ENCODE peak calls at places on chromosome X, in six cellular contexts. J is IMR-90, O is neuronal stem cell, E is H9, P is H1, N is mesenchymal stem cell. U is an unnamed sample.

GRCh38 chrX:106999002-106999975 is 723 bp downstream of the MORC4 start:
- DNase-seq in J (peak), E (peak), O (peak), N (peak), P (no peak), U (peak)

GRCh38 chrX:29634516-29634915 is 580.8 kb upstream of the MAGEB2 start:
- DNase-seq in P (no peak), N (no peak), O (no peak), E (no peak), J (peak), U (no peak)

GRCh38 chrX:75746891-75747639 is 38.0 kb downstream of the MAGEE2 start:
- DNase-seq in E (peak), N (peak), O (no peak), P (no peak), J (no peak), U (peak)

GRCh38 chrX:139691843-139692505 is 16.0 kb downstream of the MCF2 start:
- DNase-seq in N (no peak), P (no peak), J (no peak), E (peak), O (peak), U (no peak)

GRCh38 chrX:22078117-22078516 is 46.0 kb downstream of the PHEX start:
- DNase-seq in J (no peak), O (no peak), P (no peak), E (no peak), N (no peak), U (peak)

GRCh38 chrX:39320165-39320564 is 518.9 kb downstream of the MID1IP1 start:
- DNase-seq in P (no peak), E (no peak), N (no peak), O (no peak), J (no peak), U (no peak)

GRCh38 chrX:137195991-137196390 is 162.2 kb upstream of the GPR101 start:
- DNase-seq in N (no peak), J (no peak), O (no peak), P (no peak), E (no peak), U (no peak)

GRCh38 chrX:46180258-46180687 is 364.9 kb downstream of the ZNF674 start:
- DNase-seq in N (peak), O (peak), J (peak), E (no peak), P (no peak), U (no peak)

GRCh38 chrX:116290359-116290758 is 119.8 kb downstream of the AGTR2 start:
- DNase-seq in N (no peak), O (no peak), P (no peak), J (no peak), E (no peak), U (no peak)

GRCh38 chrX:102964941-102965340 is 27.9 kb downstream of the RAB40AL start:
- DNase-seq in O (no peak), E (no peak), P (no peak), J (no peak), N (no peak), U (no peak)

GRCh38 chrX:3815896-3816664 is 102.6 kb upstream of the PRKX start:
- DNase-seq in J (peak), O (peak), P (no peak), E (peak), N (peak), U (peak)

GRCh38 chrX:74603040-74603439 is 11.4 kb downstream of the RLIM start:
- DNase-seq in E (no peak), P (no peak), J (no peak), O (no peak), N (no peak), U (no peak)

GRCh38 chrX:35380808-35381700 is 417.1 kb upstream of the MAGEB16 start:
- DNase-seq in J (peak), E (no peak), O (no peak), N (peak), P (no peak), U (peak)

GRCh38 chrX:77617206-77617605 is 168.8 kb downstream of the ATRX start:
- DNase-seq in N (no peak), P (no peak), E (no peak), J (no peak), O (no peak), U (no peak)

GRCh38 chrX:93422693-93423092 is 250.7 kb downstream of the NAP1L3 start:
- DNase-seq in O (peak), J (peak), P (peak), N (no peak), E (peak), U (peak)

GRCh38 chrX:153972368-153973126 is at the start of gene TMEM187:
- DNase-seq in N (peak), O (peak), J (peak), E (peak), P (no peak), U (peak)

GRCh38 chrX:46757593-46757992 is 1.3 kb downstream of the SLC9A7 start:
- DNase-seq in N (no peak), P (no peak), J (peak), E (no peak), O (no peak), U (no peak)

GRCh38 chrX:133580630-133581029 is 165.3 kb upstream of the GPC4 start:
- DNase-seq in O (no peak), E (no peak), P (no peak), N (no peak), J (no peak), U (peak)

GRCh38 chrX:39883664-39884063 is 214.1 kb downstream of the BCOR start:
- DNase-seq in N (no peak), E (no peak), O (no peak), P (no peak), J (no peak), U (peak)

GRCh38 chrX:70030242-70030823 is 19.4 kb downstream of the AWAT2 start:
- DNase-seq in N (peak), O (peak), J (peak), P (no peak), E (peak), U (peak)

GRCh38 chrX:65874765-65875164 is 165.1 kb downstream of the VSIG4 start:
- DNase-seq in N (no peak), P (no peak), J (no peak), E (no peak), O (no peak), U (no peak)

GRCh38 chrX:92247076-92247475 is 467.9 kb downstream of the PCDH11X start:
- DNase-seq in N (peak), E (no peak), J (peak), P (no peak), O (no peak), U (peak)

GRCh38 chrX:132940727-132941162 is 17.7 kb downstream of the HS6ST2 start:
- DNase-seq in N (peak), E (no peak), O (no peak), J (no peak), P (no peak), U (peak)

GRCh38 chrX:143121471-143121870 is 95.7 kb downstream of the SPANXN4 start:
- DNase-seq in J (no peak), E (no peak), P (no peak), N (no peak), O (no peak), U (peak)

DNA sequence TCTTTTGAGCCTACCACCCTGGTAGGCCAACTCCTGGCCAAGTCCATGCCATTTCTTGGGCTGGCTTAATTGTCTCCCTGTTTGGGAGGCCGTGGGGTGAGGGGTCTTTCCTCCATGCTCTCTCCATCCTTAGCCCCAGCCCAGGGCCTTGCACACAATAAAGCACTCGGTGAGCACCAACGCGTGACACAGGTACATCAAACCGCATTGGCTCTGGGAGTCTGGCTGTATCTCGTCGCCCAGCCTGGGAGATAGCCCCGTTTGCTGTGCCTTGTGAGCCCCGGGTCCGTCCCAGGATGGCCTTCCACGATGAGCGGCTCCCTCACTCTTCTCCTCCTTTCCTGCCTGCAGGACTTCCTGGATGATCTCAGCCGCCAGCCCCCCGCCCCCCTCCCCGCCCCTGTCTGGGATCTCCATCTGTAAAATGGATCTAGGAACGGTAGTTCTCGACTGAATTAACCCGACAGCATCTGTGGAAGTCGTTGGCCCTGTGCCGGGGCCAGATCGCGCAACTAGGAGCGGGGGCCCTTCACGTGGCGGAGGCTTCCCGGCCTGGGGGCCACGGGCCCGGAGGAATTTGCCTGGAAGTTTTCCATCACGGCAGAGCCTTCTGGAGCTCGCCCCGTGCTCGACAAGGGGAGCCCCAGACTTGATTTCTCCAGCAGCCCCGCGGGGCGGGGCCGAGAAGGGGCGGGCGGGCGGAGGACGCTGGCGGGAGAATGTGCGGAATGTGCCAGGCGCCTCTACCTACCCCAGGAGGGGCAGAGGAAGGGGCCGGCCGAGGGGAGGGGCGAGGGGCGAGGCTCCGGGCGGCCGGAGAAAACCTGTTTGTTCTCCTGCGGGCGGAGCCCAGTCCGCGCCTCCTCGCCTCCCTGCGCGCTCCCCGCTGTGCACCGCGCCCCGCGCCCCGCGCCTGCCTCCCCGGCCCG is at the start of gene ZNF185:
- DNase-seq in E (peak), P (no peak), N (no peak), O (peak), J (no peak), U (peak)
- H3K18ac ChIP-seq in E (peak), P (peak), N (peak), O (peak), J (no peak), U (peak)

DNA sequence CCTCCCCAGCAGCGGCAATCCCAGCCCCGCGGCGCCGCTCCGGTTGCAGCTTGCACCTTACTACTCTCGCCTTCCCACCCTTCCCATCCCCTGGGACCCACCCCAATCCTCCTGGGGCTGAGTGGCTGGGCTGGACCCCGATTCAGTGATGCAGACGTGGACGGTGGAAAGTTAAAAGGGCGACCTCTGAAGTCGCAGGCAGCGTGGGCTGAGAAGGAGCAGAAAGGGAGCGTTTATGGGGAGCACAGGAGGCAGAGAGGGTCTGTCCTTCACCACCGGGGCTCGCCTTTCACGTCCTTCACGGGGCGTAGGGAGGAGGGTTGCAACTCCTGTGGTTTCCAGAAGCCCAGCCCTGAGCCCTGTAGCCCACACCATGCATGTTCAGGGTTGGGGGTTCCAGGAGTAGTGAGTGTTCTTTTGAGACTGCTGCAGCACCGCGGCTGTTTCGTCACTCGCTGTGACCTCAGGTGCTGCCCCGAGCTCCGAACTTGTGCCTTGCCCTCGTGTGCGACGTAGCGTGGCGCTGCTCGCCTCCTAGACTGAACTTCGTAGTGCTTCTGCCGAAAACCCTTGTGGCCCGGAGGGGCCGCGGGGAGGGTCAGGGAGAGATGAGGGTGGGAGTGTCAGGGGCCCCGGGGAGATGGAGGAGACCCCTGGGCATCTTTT is 1.5 kb downstream of the NHS start:
- DNase-seq in N (no peak), O (peak), P (no peak), E (no peak), J (no peak), U (peak)
- H2AFZ ChIP-seq in N (peak), O (peak), P (no peak), E (no peak), J (peak), U (no peak)

GRCh38 chrX:152900937-152901445 is 3.1 kb downstream of the ZNF185 start:
- DNase-seq in N (no peak), E (no peak), O (no peak), P (no peak), J (no peak), U (no peak)

GRCh38 chrX:152899111-152899873 is 1.4 kb downstream of the ZNF185 start:
- DNase-seq in P (no peak), E (no peak), N (no peak), J (no peak), O (no peak), U (no peak)

GRCh38 chrX:152896450-152896849 is 1.4 kb upstream of the ZNF185 start:
- DNase-seq in P (no peak), E (no peak), N (no peak), O (no peak), J (no peak), U (no peak)

GRCh38 chrX:152899874-152900719 is 2.2 kb downstream of the ZNF185 start:
- DNase-seq in O (no peak), N (no peak), P (no peak), J (no peak), E (no peak), U (no peak)

GRCh38 chrX:152898442-152898841 is 575 bp downstream of the ZNF185 start:
- DNase-seq in E (no peak), P (no peak), N (no peak), O (no peak), J (no peak), U (no peak)
- H3K4me2 ChIP-seq in E (peak), P (peak), N (peak), O (peak), J (no peak), U (peak)

GRCh38 chrX:73561791-73562190 is 1.2 kb upstream of the CHIC1 start:
- DNase-seq in E (no peak), J (peak), P (no peak), N (no peak), O (no peak), U (no peak)

GRCh38 chrX:73563740-73564073 is 710 bp downstream of the CHIC1 start:
- DNase-seq in O (no peak), P (no peak), E (no peak), N (peak), J (no peak), U (no peak)

GRCh38 chrX:73562458-73562857 is 539 bp upstream of the CHIC1 start:
- DNase-seq in N (no peak), E (no peak), J (no peak), O (no peak), P (no peak), U (no peak)

DNA sequence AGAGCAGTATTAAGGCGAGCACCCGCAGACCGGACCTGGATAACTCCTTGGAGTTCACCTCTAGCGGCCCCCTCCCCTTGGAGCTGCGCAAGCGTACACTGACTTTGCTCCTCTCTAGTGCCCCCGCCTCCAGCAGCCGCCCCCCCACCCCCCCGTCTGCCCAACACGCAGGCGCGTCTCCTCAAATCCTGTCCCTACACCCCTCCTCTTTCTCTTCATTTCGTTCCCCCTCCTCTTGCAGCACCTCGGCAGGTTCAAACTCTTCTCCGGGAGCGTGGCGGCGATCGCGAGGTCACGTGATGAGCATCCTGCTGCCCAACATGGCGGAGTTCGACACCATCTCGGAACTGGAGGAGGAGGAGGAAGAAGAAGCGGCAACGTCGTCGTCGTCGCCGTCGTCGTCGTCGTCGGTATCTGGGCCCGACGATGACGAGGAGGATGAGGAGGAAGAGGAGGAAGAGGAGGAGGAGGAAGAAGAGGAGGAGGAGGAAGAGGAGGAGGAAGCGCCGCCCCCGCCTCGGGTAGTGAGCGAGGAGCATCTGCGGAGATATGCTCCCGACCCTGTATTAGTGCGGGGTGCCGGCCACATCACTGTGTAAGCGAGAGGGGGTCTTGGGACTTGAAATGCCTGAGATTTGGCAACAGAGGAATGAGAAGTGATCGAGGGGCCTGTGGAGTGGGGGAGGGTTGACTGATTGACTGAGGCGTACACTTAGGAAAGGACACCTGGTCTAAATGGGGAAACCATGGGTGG is at the start of gene CHIC1:
- DNase-seq in E (peak), N (peak), P (peak), J (peak), O (peak), U (no peak)
- H3K18ac ChIP-seq in E (peak), N (peak), P (peak), J (peak), O (peak), U (peak)

GRCh38 chrX:17741123-17741511 is 3.8 kb downstream of the SCML1 start:
- DNase-seq in J (no peak), P (no peak), N (no peak), E (no peak), O (peak), U (no peak)
- H2AFZ ChIP-seq in J (no peak), P (no peak), N (no peak), E (no peak), O (no peak), U (no peak)

GRCh38 chrX:83771664-83772063 is 89.3 kb upstream of the CYLC1 start:
- DNase-seq in P (no peak), O (no peak), N (no peak), E (peak), J (no peak), U (no peak)
- H3K4me2 ChIP-seq in P (no peak), O (no peak), N (no peak), E (no peak), J (no peak), U (no peak)

GRCh38 chrX:119399772-119400101 is 601 bp downstream of the SLC25A43 start:
- DNase-seq in P (no peak), E (no peak), N (no peak), J (no peak), O (no peak), U (no peak)
- H3K18ac ChIP-seq in P (peak), E (no peak), N (no peak), J (peak), O (no peak), U (no peak)

GRCh38 chrX:48684134-48684533 is 535 bp downstream of the WAS start:
- DNase-seq in O (no peak), N (no peak), J (no peak), E (no peak), P (no peak), U (no peak)
- H2AFZ ChIP-seq in O (no peak), N (no peak), J (no peak), E (no peak), P (no peak), U (no peak)

GRCh38 chrX:2678583-2678982 is 12.5 kb upstream of the CD99 start:
- DNase-seq in N (no peak), E (no peak), O (no peak), J (no peak), P (no peak), U (no peak)

GRCh38 chrX:2679534-2680485 is 11.3 kb upstream of the CD99 start:
- DNase-seq in N (peak), E (no peak), P (no peak), J (peak), O (no peak), U (no peak)

GRCh38 chrX:2676794-2677675 is 14.1 kb upstream of the CD99 start:
- DNase-seq in J (no peak), N (no peak), P (no peak), E (no peak), O (no peak), U (no peak)

GRCh38 chrX:2680486-2681348 is 10.4 kb upstream of the CD99 start:
- DNase-seq in J (no peak), N (no peak), P (no peak), O (no peak), E (no peak), U (no peak)

GRCh38 chrX:2677764-2678163 is 13.3 kb upstream of the CD99 start:
- DNase-seq in P (no peak), O (no peak), J (peak), E (peak), N (peak), U (peak)
- H3K4me2 ChIP-seq in P (no peak), O (no peak), J (peak), E (no peak), N (peak), U (no peak)